ENCODE peak calls at places on chromosomes 7 and 10, in five cellular contexts. One of them, this sample, is unnamed.

GRCh38 chr7:31000161-31000693 is 36.5 kb downstream of the GHRHR start:
- DNase-seq in neuronal stem cell: no peak
- DNase-seq in posterior cingulate gyrus: no peak
- DNase-seq in GM04503: no peak
- DNase-seq in M059J: no peak
- DNase-seq in this sample: no peak

GRCh38 chr10:31013331-31013730 is 18.3 kb downstream of the ZNF438 start:
- DNase-seq in neuronal stem cell: no peak
- DNase-seq in posterior cingulate gyrus: no peak
- DNase-seq in GM04503: no peak
- DNase-seq in M059J: no peak
- DNase-seq in this sample: no peak

GRCh38 chr10:132420469-132421376 is 23.7 kb downstream of the PWWP2B start:
- DNase-seq in neuronal stem cell: no peak
- DNase-seq in posterior cingulate gyrus: no peak
- DNase-seq in GM04503: no peak
- DNase-seq in M059J: peak
- DNase-seq in this sample: no peak

GRCh38 chr7:834277-834676 is 2.0 kb downstream of the SUN1 start:
- DNase-seq in neuronal stem cell: no peak
- DNase-seq in posterior cingulate gyrus: peak
- DNase-seq in GM04503: no peak
- DNase-seq in M059J: no peak
- DNase-seq in this sample: no peak

GRCh38 chr10:112336556-112337201 is 37.2 kb upstream of the ACSL5 start:
- DNase-seq in neuronal stem cell: no peak
- DNase-seq in posterior cingulate gyrus: no peak
- DNase-seq in GM04503: no peak
- DNase-seq in M059J: no peak
- DNase-seq in this sample: no peak

GRCh38 chr10:119517235-119518141 is 25.0 kb downstream of the RGS10 start:
- DNase-seq in neuronal stem cell: no peak
- DNase-seq in posterior cingulate gyrus: no peak
- DNase-seq in GM04503: no peak
- DNase-seq in M059J: peak
- DNase-seq in this sample: no peak

GRCh38 chr7:17408245-17408903 is 109.9 kb downstream of the AHR start:
- DNase-seq in neuronal stem cell: no peak
- DNase-seq in posterior cingulate gyrus: no peak
- DNase-seq in GM04503: peak
- DNase-seq in M059J: peak
- DNase-seq in this sample: no peak

GRCh38 chr10:92662852-92663251 is 26.9 kb upstream of the HHEX start:
- DNase-seq in neuronal stem cell: peak
- DNase-seq in posterior cingulate gyrus: no peak
- DNase-seq in GM04503: no peak
- DNase-seq in M059J: peak
- DNase-seq in this sample: no peak

GRCh38 chr7:99137418-99138180 is 6.3 kb downstream of the SMURF1 start:
- DNase-seq in neuronal stem cell: peak
- DNase-seq in posterior cingulate gyrus: no peak
- DNase-seq in GM04503: peak
- DNase-seq in M059J: no peak
- DNase-seq in this sample: peak

GRCh38 chr7:107959527-107959898 is 43.4 kb downstream of the LAMB1 start:
- DNase-seq in neuronal stem cell: no peak
- DNase-seq in posterior cingulate gyrus: no peak
- DNase-seq in GM04503: no peak
- DNase-seq in M059J: no peak
- DNase-seq in this sample: no peak

GRCh38 chr7:45606050-45606449 is 31.9 kb downstream of the ADCY1 start:
- DNase-seq in neuronal stem cell: no peak
- DNase-seq in posterior cingulate gyrus: no peak
- DNase-seq in GM04503: no peak
- DNase-seq in M059J: no peak
- DNase-seq in this sample: no peak

GRCh38 chr10:24374134-24374915 is 165.4 kb downstream of the KIAA1217 start:
- DNase-seq in neuronal stem cell: no peak
- DNase-seq in posterior cingulate gyrus: no peak
- DNase-seq in GM04503: no peak
- DNase-seq in M059J: peak
- DNase-seq in this sample: no peak

GRCh38 chr10:69446229-69446628 is 5.0 kb upstream of the TSPAN15 start:
- DNase-seq in neuronal stem cell: no peak
- DNase-seq in posterior cingulate gyrus: no peak
- DNase-seq in GM04503: no peak
- DNase-seq in M059J: no peak
- DNase-seq in this sample: no peak

GRCh38 chr7:91832493-91833045 is 47.9 kb downstream of the MTERF1 start:
- DNase-seq in neuronal stem cell: no peak
- DNase-seq in posterior cingulate gyrus: no peak
- DNase-seq in GM04503: no peak
- DNase-seq in M059J: no peak
- DNase-seq in this sample: no peak

GRCh38 chr7:105346593-105347322 is 42.0 kb downstream of the SRPK2 start:
- DNase-seq in neuronal stem cell: no peak
- DNase-seq in posterior cingulate gyrus: no peak
- DNase-seq in GM04503: no peak
- DNase-seq in M059J: no peak
- DNase-seq in this sample: no peak

GRCh38 chr7:95335093-95335492 is 10.8 kb upstream of the PON1 start:
- DNase-seq in neuronal stem cell: no peak
- DNase-seq in posterior cingulate gyrus: no peak
- DNase-seq in GM04503: peak
- DNase-seq in M059J: peak
- DNase-seq in this sample: no peak

GRCh38 chr7:148191391-148192076 is 399.0 kb upstream of the C7orf33 start:
- DNase-seq in neuronal stem cell: no peak
- DNase-seq in posterior cingulate gyrus: no peak
- DNase-seq in GM04503: no peak
- DNase-seq in M059J: no peak
- DNase-seq in this sample: no peak

GRCh38 chr10:6109444-6109775 is 20.6 kb downstream of the RBM17 start:
- DNase-seq in neuronal stem cell: no peak
- DNase-seq in posterior cingulate gyrus: no peak
- DNase-seq in GM04503: no peak
- DNase-seq in M059J: no peak
- DNase-seq in this sample: no peak

GRCh38 chr7:97751566-97751965 is 19.7 kb downstream of the TAC1 start:
- DNase-seq in neuronal stem cell: no peak
- DNase-seq in posterior cingulate gyrus: no peak
- DNase-seq in GM04503: no peak
- DNase-seq in M059J: no peak
- DNase-seq in this sample: no peak

GRCh38 chr10:3482200-3482993 is 302.6 kb downstream of the KLF6 start:
- DNase-seq in neuronal stem cell: peak
- DNase-seq in posterior cingulate gyrus: no peak
- DNase-seq in GM04503: peak
- DNase-seq in M059J: peak
- DNase-seq in this sample: peak

GRCh38 chr10:86019141-86019540 is 347.5 kb downstream of the GRID1 start:
- DNase-seq in neuronal stem cell: no peak
- DNase-seq in posterior cingulate gyrus: no peak
- DNase-seq in GM04503: no peak
- DNase-seq in M059J: no peak
- DNase-seq in this sample: no peak

GRCh38 chr7:34128762-34129161 is 223.4 kb downstream of the BMPER start:
- DNase-seq in neuronal stem cell: no peak
- DNase-seq in posterior cingulate gyrus: no peak
- DNase-seq in GM04503: peak
- DNase-seq in M059J: peak
- DNase-seq in this sample: no peak

GRCh38 chr7:88184848-88185304 is 35.0 kb downstream of the SRI start:
- DNase-seq in neuronal stem cell: no peak
- DNase-seq in posterior cingulate gyrus: no peak
- DNase-seq in GM04503: no peak
- DNase-seq in M059J: peak
- DNase-seq in this sample: no peak

This sample was measured in nephron progenitor cell.